ENCODE peak calls at places on chromosomes 2 and 18, in eight cellular contexts. One of them, this sample, is unnamed.

GRCh38 chr2:128967666-128968065 is 649.0 kb upstream of the HS6ST1 start:
- DNase-seq in HTR-8/SVneo: no peak
- DNase-seq in RWPE1: no peak
- DNase-seq in central memory CD8-positive, alpha-beta T cell: no peak
- DNase-seq in T-helper 1 cell: no peak
- DNase-seq in WTC11: no peak
- DNase-seq in lower leg skin: no peak
- DNase-seq in right atrium auricular region: no peak
- DNase-seq in this sample: no peak

GRCh38 chr2:98607741-98608117 is 583 bp downstream of the COA5 start:
- DNase-seq in right atrium auricular region: no peak
- DNase-seq in WTC11: no peak
- DNase-seq in T-helper 1 cell: no peak
- DNase-seq in central memory CD8-positive, alpha-beta T cell: no peak
- DNase-seq in lower leg skin: no peak
- DNase-seq in HTR-8/SVneo: no peak
- DNase-seq in RWPE1: no peak
- DNase-seq in this sample: no peak

GRCh38 chr2:209960676-209961630 is 41.5 kb upstream of the RPE start:
- DNase-seq in HTR-8/SVneo: peak
- DNase-seq in WTC11: peak
- DNase-seq in T-helper 1 cell: peak
- DNase-seq in lower leg skin: no peak
- DNase-seq in RWPE1: peak
- DNase-seq in central memory CD8-positive, alpha-beta T cell: no peak
- DNase-seq in right atrium auricular region: no peak
- DNase-seq in this sample: peak

GRCh38 chr2:9273496-9273895 is 66.9 kb downstream of the ASAP2 start:
- DNase-seq in HTR-8/SVneo: no peak
- DNase-seq in RWPE1: no peak
- DNase-seq in T-helper 1 cell: no peak
- DNase-seq in WTC11: no peak
- DNase-seq in lower leg skin: no peak
- DNase-seq in right atrium auricular region: no peak
- DNase-seq in central memory CD8-positive, alpha-beta T cell: no peak
- DNase-seq in this sample: no peak

GRCh38 chr2:191343796-191344338 is 98.7 kb downstream of the MYO1B start:
- DNase-seq in right atrium auricular region: no peak
- DNase-seq in RWPE1: no peak
- DNase-seq in central memory CD8-positive, alpha-beta T cell: no peak
- DNase-seq in lower leg skin: no peak
- DNase-seq in WTC11: no peak
- DNase-seq in T-helper 1 cell: no peak
- DNase-seq in HTR-8/SVneo: no peak
- DNase-seq in this sample: no peak

GRCh38 chr18:58901143-58901542 is 36.5 kb downstream of the ZNF532 start:
- DNase-seq in T-helper 1 cell: no peak
- DNase-seq in WTC11: no peak
- DNase-seq in RWPE1: no peak
- DNase-seq in right atrium auricular region: no peak
- DNase-seq in HTR-8/SVneo: no peak
- DNase-seq in lower leg skin: no peak
- DNase-seq in central memory CD8-positive, alpha-beta T cell: no peak
- DNase-seq in this sample: no peak

GRCh38 chr2:76613330-76613729 is 902.6 kb upstream of the GCFC2 start:
- DNase-seq in T-helper 1 cell: no peak
- DNase-seq in HTR-8/SVneo: no peak
- DNase-seq in central memory CD8-positive, alpha-beta T cell: no peak
- DNase-seq in lower leg skin: no peak
- DNase-seq in WTC11: no peak
- DNase-seq in RWPE1: no peak
- DNase-seq in right atrium auricular region: no peak
- DNase-seq in this sample: no peak

GRCh38 chr2:189328451-189329249 is 112.6 kb upstream of the WDR75 start:
- DNase-seq in right atrium auricular region: no peak
- DNase-seq in T-helper 1 cell: no peak
- DNase-seq in lower leg skin: no peak
- DNase-seq in WTC11: no peak
- DNase-seq in RWPE1: no peak
- DNase-seq in HTR-8/SVneo: no peak
- DNase-seq in central memory CD8-positive, alpha-beta T cell: no peak
- DNase-seq in this sample: no peak

GRCh38 chr2:44895061-44895460 is 46.4 kb upstream of the SIX3 start:
- DNase-seq in central memory CD8-positive, alpha-beta T cell: no peak
- DNase-seq in RWPE1: no peak
- DNase-seq in T-helper 1 cell: no peak
- DNase-seq in HTR-8/SVneo: no peak
- DNase-seq in WTC11: no peak
- DNase-seq in lower leg skin: no peak
- DNase-seq in right atrium auricular region: no peak
- DNase-seq in this sample: no peak

GRCh38 chr2:118774458-118775133 is 72.9 kb downstream of the EN1 start:
- DNase-seq in right atrium auricular region: no peak
- DNase-seq in central memory CD8-positive, alpha-beta T cell: no peak
- DNase-seq in lower leg skin: no peak
- DNase-seq in RWPE1: peak
- DNase-seq in HTR-8/SVneo: no peak
- DNase-seq in T-helper 1 cell: no peak
- DNase-seq in WTC11: peak
- DNase-seq in this sample: no peak

GRCh38 chr2:215960825-215961224 is 52.5 kb downstream of the MREG start:
- DNase-seq in RWPE1: no peak
- DNase-seq in lower leg skin: no peak
- DNase-seq in T-helper 1 cell: no peak
- DNase-seq in HTR-8/SVneo: no peak
- DNase-seq in central memory CD8-positive, alpha-beta T cell: no peak
- DNase-seq in right atrium auricular region: no peak
- DNase-seq in WTC11: no peak
- DNase-seq in this sample: no peak